ENCODE peak calls at places on chromosome 21, in eight cellular contexts. M, D, L, T, C, V, G and Y are unnamed samples.

GRCh38 chr21:45943630-45944540 is 37.7 kb upstream of the COL6A1 start:
- DNase-seq in M (no peak), D (no peak), L (no peak), T (no peak), C (no peak), V (no peak), G (no peak), Y (no peak)

GRCh38 chr21:18468775-18469174 is 65.2 kb upstream of the TMPRSS15 start:
- DNase-seq in M (no peak), D (no peak), L (no peak), T (no peak), C (no peak), V (no peak), G (no peak), Y (no peak)

GRCh38 chr21:29075706-29076447 is 2.4 kb upstream of the CCT8 start:
- DNase-seq in M (no peak), D (no peak), L (no peak), T (peak), C (no peak), V (no peak), G (peak), Y (no peak)

GRCh38 chr21:18155508-18156193 is 89.0 kb upstream of the CHODL start:
- DNase-seq in M (no peak), D (no peak), L (no peak), T (no peak), C (no peak), V (no peak), G (peak), Y (peak)

GRCh38 chr21:35239811-35240219 is 190.7 kb upstream of the RUNX1 start:
- DNase-seq in M (no peak), D (no peak), L (no peak), T (no peak), C (no peak), V (no peak), G (no peak), Y (no peak)

GRCh38 chr21:29832217-29832616 is 107.6 kb downstream of the GRIK1 start:
- DNase-seq in M (no peak), D (no peak), L (no peak), T (no peak), C (no peak), V (no peak), G (no peak), Y (no peak)

GRCh38 chr21:16072176-16072575 is 342.4 kb downstream of the USP25 start:
- DNase-seq in M (no peak), D (no peak), L (no peak), T (no peak), C (no peak), V (no peak), G (no peak), Y (no peak)

GRCh38 chr21:45259206-45259795 is 28.4 kb downstream of the POFUT2 start:
- DNase-seq in M (no peak), D (no peak), L (no peak), T (no peak), C (no peak), V (no peak), G (no peak), Y (no peak)

GRCh38 chr21:42056996-42057689 is 14.0 kb upstream of the UMODL1 start:
- DNase-seq in M (peak), D (peak), L (no peak), T (peak), C (no peak), V (peak), G (no peak), Y (no peak)

GRCh38 chr21:15034126-15034848 is 30.5 kb downstream of the NRIP1 start:
- DNase-seq in M (no peak), D (peak), L (no peak), T (no peak), C (no peak), V (no peak), G (no peak), Y (no peak)

GRCh38 chr21:29371464-29371863 is 72.7 kb downstream of the BACH1 start:
- DNase-seq in M (no peak), D (no peak), L (no peak), T (no peak), C (no peak), V (no peak), G (no peak), Y (no peak)

GRCh38 chr21:31162079-31162699 is 123.9 kb upstream of the KRTAP19-8 start:
- DNase-seq in M (no peak), D (no peak), L (no peak), T (no peak), C (no peak), V (no peak), G (no peak), Y (no peak)

GRCh38 chr21:41361786-41362604 is at the start of gene MX2:
- DNase-seq in M (peak), D (peak), L (no peak), T (no peak), C (peak), V (peak), G (no peak), Y (no peak)

GRCh38 chr21:18744840-18745239 is 341.3 kb upstream of the TMPRSS15 start:
- DNase-seq in M (no peak), D (no peak), L (no peak), T (no peak), C (no peak), V (no peak), G (no peak), Y (no peak)

GRCh38 chr21:34938079-34938764 is 110.9 kb downstream of the RUNX1 start:
- DNase-seq in M (no peak), D (no peak), L (no peak), T (peak), C (no peak), V (no peak), G (no peak), Y (no peak)

GRCh38 chr21:16192900-16193299 is 463.1 kb downstream of the USP25 start:
- DNase-seq in M (no peak), D (peak), L (no peak), T (peak), C (no peak), V (no peak), G (peak), Y (no peak)

GRCh38 chr21:46063227-46063626 is 34.7 kb upstream of the COL6A2 start:
- DNase-seq in M (no peak), D (no peak), L (no peak), T (no peak), C (no peak), V (no peak), G (no peak), Y (no peak)

GRCh38 chr21:25457411-25457810 is 149.9 kb downstream of the MRPL39 start:
- DNase-seq in M (no peak), D (peak), L (no peak), T (peak), C (no peak), V (no peak), G (peak), Y (peak)

GRCh38 chr21:28704746-28705145 is 287.9 kb downstream of the LTN1 start:
- DNase-seq in M (no peak), D (no peak), L (peak), T (no peak), C (no peak), V (no peak), G (no peak), Y (no peak)

GRCh38 chr21:37165606-37166005 is 92.6 kb downstream of the TTC3 start:
- DNase-seq in M (no peak), D (peak), L (no peak), T (no peak), C (peak), V (peak), G (no peak), Y (no peak)

GRCh38 chr21:46130721-46131720 is 24.4 kb downstream of the FTCD start:
- DNase-seq in M (no peak), D (peak), L (no peak), T (no peak), C (no peak), V (no peak), G (no peak), Y (no peak)

GRCh38 chr21:41241341-41241740 is 73.4 kb downstream of the BACE2 start:
- DNase-seq in M (no peak), D (no peak), L (no peak), T (no peak), C (no peak), V (no peak), G (no peak), Y (no peak)

GRCh38 chr21:41877901-41878830 is 978 bp downstream of the PRDM15 start:
- DNase-seq in M (peak), D (peak), L (peak), T (peak), C (peak), V (no peak), G (no peak), Y (no peak)

GRCh38 chr21:27346041-27346448 is 379.2 kb upstream of the ADAMTS5 start:
- DNase-seq in M (no peak), D (peak), L (no peak), T (peak), C (no peak), V (no peak), G (no peak), Y (no peak)

GRCh38 chr21:26652891-26653290 is 79.8 kb upstream of the CYYR1 start:
- DNase-seq in M (no peak), D (no peak), L (no peak), T (no peak), C (no peak), V (no peak), G (no peak), Y (no peak)

GRCh38 chr21:45327458-45328197 is 39.9 kb upstream of the POFUT2 start:
- DNase-seq in M (no peak), D (no peak), L (no peak), T (no peak), C (no peak), V (no peak), G (no peak), Y (no peak)

GRCh38 chr21:36825683-36826082 is 126.8 kb downstream of the SIM2 start:
- DNase-seq in M (no peak), D (no peak), L (no peak), T (no peak), C (no peak), V (no peak), G (no peak), Y (no peak)

GRCh38 chr21:25689226-25689625 is 45.5 kb downstream of the ATP5PF start:
- DNase-seq in M (no peak), D (peak), L (no peak), T (no peak), C (no peak), V (no peak), G (no peak), Y (no peak)

GRCh38 chr21:42684109-42684916 is 30.9 kb downstream of the PDE9A start:
- DNase-seq in M (no peak), D (no peak), L (no peak), T (no peak), C (peak), V (no peak), G (no peak), Y (no peak)

GRCh38 chr21:41521489-41522027 is 13.6 kb upstream of the TMPRSS2 start:
- DNase-seq in M (no peak), D (no peak), L (no peak), T (no peak), C (no peak), V (no peak), G (no peak), Y (no peak)

GRCh38 chr21:42518216-42518615 is 4.6 kb downstream of the SLC37A1 start:
- DNase-seq in M (peak), D (peak), L (no peak), T (peak), C (no peak), V (peak), G (peak), Y (peak)

GRCh38 chr21:45097827-45098387 is 23.5 kb downstream of the ADARB1 start:
- DNase-seq in M (no peak), D (no peak), L (no peak), T (no peak), C (no peak), V (no peak), G (no peak), Y (no peak)

GRCh38 chr21:29175408-29176147 is 45.1 kb downstream of the MAP3K7CL start:
- DNase-seq in M (no peak), D (peak), L (no peak), T (no peak), C (no peak), V (no peak), G (no peak), Y (no peak)

GRCh38 chr21:45318556-45319341 is 31.1 kb upstream of the POFUT2 start:
- DNase-seq in M (peak), D (no peak), L (no peak), T (no peak), C (no peak), V (no peak), G (no peak), Y (no peak)

GRCh38 chr21:14306143-14306907 is 76.6 kb downstream of the HSPA13 start:
- DNase-seq in M (no peak), D (peak), L (no peak), T (no peak), C (no peak), V (no peak), G (no peak), Y (no peak)

GRCh38 chr21:33267250-33267649 is 1.1 kb downstream of the IL10RB start:
- DNase-seq in M (no peak), D (no peak), L (no peak), T (no peak), C (no peak), V (no peak), G (no peak), Y (no peak)
- H3K4me3 ChIP-seq in M (peak), D (peak), L (peak), T (peak), C (peak), V (peak), G (peak), Y (peak)

GRCh38 chr21:38170705-38171682 is 85.8 kb upstream of the KCNJ15 start:
- DNase-seq in M (no peak), D (no peak), L (no peak), T (no peak), C (no peak), V (no peak), G (no peak), Y (no peak)
- TF ChIP-seq CTCF in M (no peak), D (peak), L (no peak), T (peak), C (no peak), V (peak), G (peak), Y (peak)

GRCh38 chr21:43810505-43811261 is 21.3 kb downstream of the RRP1 start:
- DNase-seq in M (peak), D (peak), L (peak), T (peak), C (peak), V (no peak), G (no peak), Y (no peak)
- H3K4me3 ChIP-seq in M (no peak), D (no peak), L (no peak), T (no peak), C (peak), V (no peak), G (no peak), Y (no peak)

DNA sequence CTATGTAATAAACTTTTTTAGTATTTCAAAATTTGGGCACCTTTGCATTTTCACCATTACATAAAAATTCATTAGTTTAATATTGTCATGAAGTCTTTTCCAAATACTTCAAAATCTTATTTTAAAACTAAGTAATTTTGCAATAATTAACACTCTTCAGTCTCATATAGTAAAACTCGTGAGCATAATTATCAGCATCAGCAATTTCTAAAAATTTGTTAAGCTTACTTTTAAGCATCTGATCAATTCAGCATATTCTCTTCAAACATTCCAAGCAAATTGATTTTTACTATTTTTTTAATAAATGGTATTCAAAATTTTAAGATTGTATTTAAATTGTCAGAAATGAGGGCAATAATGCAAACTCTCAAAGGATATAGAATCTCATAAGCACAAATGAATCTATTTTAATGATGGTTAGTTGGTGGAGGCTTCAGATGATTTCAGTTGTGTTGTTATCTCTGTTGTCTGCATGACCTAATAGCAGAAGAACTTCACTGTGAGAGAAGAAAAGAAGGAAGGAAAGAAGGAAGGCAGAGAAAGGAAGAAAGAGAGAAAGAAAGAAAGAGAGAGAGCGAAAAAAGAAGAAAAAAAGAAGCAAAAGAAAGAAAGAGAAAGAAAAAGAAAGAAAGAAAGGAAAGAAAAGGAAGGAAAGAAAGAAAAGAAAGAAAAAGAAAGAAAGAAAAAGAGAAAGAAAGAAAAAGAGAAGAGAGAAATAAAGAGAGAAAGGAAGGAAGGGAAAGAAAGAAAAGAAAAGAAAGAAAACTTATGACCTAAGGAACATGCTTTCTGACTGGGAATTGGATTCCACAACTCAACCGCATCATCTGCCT is 860.5 kb downstream of the NCAM2 start:
- DNase-seq in M (no peak), D (no peak), L (no peak), T (no peak), C (no peak), V (no peak), G (no peak), Y (no peak)
- TF ChIP-seq CTCF in M (no peak), D (no peak), L (no peak), T (no peak), C (no peak), V (no peak), G (no peak), Y (no peak)